ENCODE peak calls at places on chromosome 19, in five cellular contexts. K is PC-9, I is HCT116, C is fibroblast of lung, Y is PC-3. H is an unnamed sample.

GRCh38 chr19:8611890-8612806 is 1.6 kb upstream of the ADAMTS10 start:
- DNase-seq in I (no peak), C (peak), Y (peak), K (no peak), H (peak)

GRCh38 chr19:31149306-31149975 is 199.8 kb downstream of the TSHZ3 start:
- DNase-seq in C (no peak), K (no peak), I (no peak), Y (no peak), H (no peak)

GRCh38 chr19:27733551-27734266 is 1479.2 kb downstream of the UQCRFS1 start:
- DNase-seq in I (no peak), K (no peak), Y (no peak), C (no peak), H (no peak)

GRCh38 chr19:55319786-55320185 is 5.4 kb downstream of the TMEM150B start:
- DNase-seq in C (peak), K (no peak), I (no peak), Y (no peak), H (peak)

GRCh38 chr19:19040417-19040816 is 7.0 kb downstream of the ARMC6 start:
- DNase-seq in I (no peak), Y (peak), K (peak), C (peak), H (no peak)

GRCh38 chr19:18464646-18465045 is 26.7 kb upstream of the ISYNA1 start:
- DNase-seq in K (no peak), I (no peak), C (peak), Y (peak), H (no peak)

GRCh38 chr19:29260477-29261317 is 47.7 kb upstream of the UQCRFS1 start:
- DNase-seq in Y (no peak), K (no peak), I (peak), C (no peak), H (peak)

GRCh38 chr19:38228005-38228377 is 4.0 kb upstream of the DPF1 start:
- DNase-seq in C (no peak), I (no peak), K (no peak), Y (no peak), H (peak)

GRCh38 chr19:21321134-21321533 is 8.1 kb downstream of the ZNF708 start:
- DNase-seq in C (no peak), K (no peak), I (no peak), Y (no peak), H (no peak)

GRCh38 chr19:6738726-6739389 is 622 bp upstream of the TRIP10 start:
- DNase-seq in C (no peak), Y (no peak), I (no peak), K (no peak), H (peak)

GRCh38 chr19:15096223-15096622 is 11.0 kb upstream of the SYDE1 start:
- DNase-seq in Y (no peak), I (no peak), K (no peak), C (no peak), H (no peak)

GRCh38 chr19:55454787-55455243 is 6.6 kb downstream of the ISOC2 start:
- DNase-seq in I (no peak), C (peak), Y (peak), K (no peak), H (peak)

GRCh38 chr19:7500811-7501450 is 12.1 kb upstream of the PEX11G start:
- DNase-seq in C (no peak), K (peak), Y (peak), I (peak), H (peak)

GRCh38 chr19:6271721-6272410 is 7.9 kb downstream of the MLLT1 start:
- DNase-seq in C (peak), K (no peak), I (no peak), Y (peak), H (peak)

GRCh38 chr19:5850743-5851293 is 431 bp downstream of the FUT3 start:
- DNase-seq in Y (peak), C (peak), K (peak), I (no peak), H (no peak)

GRCh38 chr19:5460748-5461147 is 5.5 kb downstream of the ZNRF4 start:
- DNase-seq in I (no peak), Y (no peak), K (no peak), C (no peak), H (no peak)

GRCh38 chr19:4969772-4970531 is 1.0 kb downstream of the KDM4B start:
- DNase-seq in K (no peak), Y (peak), I (no peak), C (peak), H (peak)

GRCh38 chr19:18496167-18496979 is 25.5 kb downstream of the ELL start:
- DNase-seq in C (no peak), I (no peak), Y (peak), K (peak), H (no peak)

GRCh38 chr19:18636183-18636968 is 452 bp upstream of the KLHL26 start:
- DNase-seq in Y (peak), K (peak), C (peak), I (peak), H (peak)

GRCh38 chr19:39843919-39844793 is 2.0 kb downstream of the FBL start:
- DNase-seq in Y (peak), C (peak), I (no peak), K (no peak), H (peak)

GRCh38 chr19:19405919-19406877 is 723 bp downstream of the GATAD2A start:
- DNase-seq in C (peak), I (no peak), Y (peak), K (peak), H (peak)

GRCh38 chr19:35063940-35064818 is 22.7 kb downstream of the HPN start:
- DNase-seq in K (peak), C (peak), Y (peak), I (no peak), H (no peak)

GRCh38 chr19:48868196-48868886 is at the start of gene PLEKHA4:
- DNase-seq in K (no peak), C (peak), Y (no peak), I (no peak), H (no peak)

GRCh38 chr19:56071151-56071550 is 49.9 kb downstream of the ZNF787 start:
- DNase-seq in C (no peak), K (no peak), Y (peak), I (peak), H (peak)

GRCh38 chr19:38596057-38596981 is 21.4 kb downstream of the MAP4K1 start:
- DNase-seq in I (peak), C (no peak), Y (peak), K (peak), H (peak)

GRCh38 chr19:18153555-18154134 is 682 bp downstream of the PIK3R2 start:
- DNase-seq in C (no peak), I (no peak), K (no peak), Y (no peak), H (peak)

GRCh38 chr19:21483589-21484170 is 21.7 kb upstream of the ZNF429 start:
- DNase-seq in I (no peak), K (no peak), Y (no peak), C (peak), H (peak)

GRCh38 chr19:5778402-5778801 is 6.1 kb downstream of the PRR22 start:
- DNase-seq in I (no peak), C (no peak), Y (no peak), K (no peak), H (no peak)

GRCh38 chr19:10352764-10353671 is 13.6 kb upstream of the ICAM3 start:
- DNase-seq in K (no peak), I (no peak), Y (no peak), C (peak), H (peak)

GRCh38 chr19:4678881-4679379 is 8.8 kb upstream of the MYDGF start:
- DNase-seq in K (no peak), Y (peak), I (peak), C (peak), H (peak)

GRCh38 chr19:52227980-52228379 is 38.1 kb downstream of the PPP2R1A start:
- DNase-seq in K (no peak), C (no peak), Y (no peak), I (no peak), H (no peak)

GRCh38 chr19:48329167-48329891 is 4.0 kb downstream of the EMP3 start:
- DNase-seq in K (no peak), I (no peak), Y (peak), C (peak), H (peak)

GRCh38 chr19:35211545-35212230 is 16.9 kb downstream of the FAM187B start:
- DNase-seq in Y (no peak), C (no peak), I (no peak), K (no peak), H (no peak)

GRCh38 chr19:41923045-41923788 is 5.0 kb downstream of the ERFL start:
- DNase-seq in K (no peak), I (no peak), C (no peak), Y (no peak), H (no peak)

GRCh38 chr19:41920878-41921277 is 7.4 kb downstream of the ERFL start:
- DNase-seq in C (no peak), K (no peak), Y (no peak), I (no peak), H (no peak)

GRCh38 chr19:41921280-41922219 is 6.7 kb downstream of the ERFL start:
- DNase-seq in Y (no peak), I (no peak), K (no peak), C (no peak), H (no peak)

GRCh38 chr19:41922220-41922576 is 6.1 kb downstream of the ERFL start:
- DNase-seq in K (no peak), C (no peak), I (no peak), Y (no peak), H (no peak)

GRCh38 chr19:41922585-41922984 is 5.7 kb downstream of the ERFL start:
- DNase-seq in I (no peak), Y (no peak), C (no peak), K (no peak), H (no peak)
- TF ChIP-seq EZH2 in I (no peak), Y (no peak), C (no peak), K (no peak), H (no peak)

DNA sequence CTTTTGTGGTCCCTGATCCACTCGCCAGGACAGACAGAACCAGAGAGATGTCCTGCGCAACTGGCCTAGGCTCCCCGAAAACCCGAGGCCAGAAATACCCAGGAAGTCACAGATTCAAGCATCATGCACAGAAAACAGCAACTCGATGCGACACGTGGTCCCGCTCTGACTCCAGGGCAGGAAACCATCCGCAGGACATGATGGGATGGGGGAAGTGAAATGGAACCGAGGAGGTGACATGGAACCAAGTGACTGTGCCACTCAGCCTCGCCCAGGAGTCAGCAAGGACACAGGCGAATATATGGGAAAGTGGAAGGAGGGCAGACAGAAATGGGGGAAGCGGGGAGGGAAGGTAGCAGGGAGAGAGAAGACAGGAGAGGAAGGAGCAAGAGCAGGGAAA is 1.1 kb downstream of the ZSCAN18 start:
- DNase-seq in Y (no peak), K (no peak), C (no peak), I (no peak), H (peak)
- H3K4me2 ChIP-seq in Y (no peak), K (peak), C (peak), I (no peak), H (peak)

GRCh38 chr19:44752816-44753618 is 4.5 kb downstream of the BCL3 start:
- DNase-seq in K (peak), I (no peak), Y (peak), C (peak), H (peak)
- TF ChIP-seq EZH2 in K (no peak), I (no peak), Y (no peak), C (no peak), H (no peak)

GRCh38 chr19:50357178-50358100 is 8.0 kb downstream of the NAPSA start:
- DNase-seq in Y (peak), C (peak), K (peak), I (no peak), H (peak)

GRCh38 chr19:50358483-50359431 is 6.7 kb downstream of the NAPSA start:
- DNase-seq in Y (peak), I (no peak), C (peak), K (no peak), H (no peak)

GRCh38 chr19:50352242-50352641 is 13.2 kb downstream of the NAPSA start:
- DNase-seq in I (no peak), Y (no peak), K (no peak), C (no peak), H (no peak)

GRCh38 chr19:50359432-50359818 is 6.0 kb downstream of the NAPSA start:
- DNase-seq in I (no peak), C (no peak), K (no peak), Y (no peak), H (no peak)

DNA sequence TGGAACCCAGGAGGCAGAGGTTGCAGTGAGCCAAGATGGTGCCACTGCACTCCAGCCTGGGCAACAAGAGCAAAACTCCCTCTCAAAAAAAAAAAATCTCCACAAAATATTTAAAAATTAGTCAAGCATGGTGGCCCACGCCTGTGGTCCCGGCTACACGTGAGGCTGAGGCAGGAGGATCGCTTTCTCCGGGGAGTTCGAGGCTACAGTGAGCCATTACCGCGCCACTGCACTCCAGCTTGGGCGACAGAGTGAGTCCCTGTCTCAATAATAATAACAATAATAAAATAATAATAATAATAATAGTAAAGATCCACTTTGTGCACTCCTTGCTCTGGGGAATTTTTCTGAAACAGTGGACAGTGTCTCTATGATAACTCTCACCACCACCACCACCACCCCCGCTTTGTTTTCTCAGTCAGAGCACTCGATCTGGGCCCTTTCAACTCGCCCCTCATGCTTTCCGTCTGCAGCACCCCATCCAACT is 8.7 kb downstream of the NAPSA start:
- DNase-seq in I (no peak), K (no peak), Y (no peak), C (no peak), H (no peak)
- H3K4me2 ChIP-seq in I (no peak), K (peak), Y (peak), C (peak), H (no peak)

DNA sequence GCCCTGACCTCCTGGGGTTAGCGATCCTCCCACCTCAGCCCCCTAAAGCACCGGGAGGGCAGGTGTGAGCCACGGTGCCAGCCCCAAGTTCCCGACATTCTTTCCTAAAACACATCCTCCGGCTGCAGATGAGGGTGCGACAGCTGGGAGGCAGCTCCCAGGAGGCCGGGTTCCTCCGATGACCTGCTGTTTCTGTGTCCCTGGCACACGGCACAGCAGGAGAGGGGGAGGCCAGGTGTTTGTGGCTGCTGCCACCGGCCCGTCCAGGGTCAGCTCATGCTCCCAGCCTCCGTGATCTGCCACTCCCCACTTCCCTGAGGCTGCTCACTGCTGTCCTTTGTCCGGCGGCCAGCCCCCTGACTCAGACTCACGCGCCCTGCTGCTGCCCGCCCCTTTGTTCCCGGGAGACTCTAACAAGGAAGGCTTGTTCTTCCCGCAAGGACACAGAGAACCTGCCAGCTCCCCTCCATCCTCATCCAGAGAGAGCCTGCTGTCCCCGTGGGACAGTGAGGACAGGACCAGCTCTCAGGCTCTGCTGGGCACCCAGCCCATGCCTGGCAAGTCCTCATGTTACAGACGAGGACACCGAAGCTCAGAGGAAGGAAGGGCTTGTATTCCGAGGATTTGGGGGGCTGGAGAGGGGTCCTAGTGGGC is 10.6 kb upstream of the MADCAM1 start:
- DNase-seq in K (peak), Y (no peak), C (no peak), I (no peak), H (no peak)
- TF ChIP-seq EZH2 in K (no peak), Y (no peak), C (no peak), I (no peak), H (no peak)

DNA sequence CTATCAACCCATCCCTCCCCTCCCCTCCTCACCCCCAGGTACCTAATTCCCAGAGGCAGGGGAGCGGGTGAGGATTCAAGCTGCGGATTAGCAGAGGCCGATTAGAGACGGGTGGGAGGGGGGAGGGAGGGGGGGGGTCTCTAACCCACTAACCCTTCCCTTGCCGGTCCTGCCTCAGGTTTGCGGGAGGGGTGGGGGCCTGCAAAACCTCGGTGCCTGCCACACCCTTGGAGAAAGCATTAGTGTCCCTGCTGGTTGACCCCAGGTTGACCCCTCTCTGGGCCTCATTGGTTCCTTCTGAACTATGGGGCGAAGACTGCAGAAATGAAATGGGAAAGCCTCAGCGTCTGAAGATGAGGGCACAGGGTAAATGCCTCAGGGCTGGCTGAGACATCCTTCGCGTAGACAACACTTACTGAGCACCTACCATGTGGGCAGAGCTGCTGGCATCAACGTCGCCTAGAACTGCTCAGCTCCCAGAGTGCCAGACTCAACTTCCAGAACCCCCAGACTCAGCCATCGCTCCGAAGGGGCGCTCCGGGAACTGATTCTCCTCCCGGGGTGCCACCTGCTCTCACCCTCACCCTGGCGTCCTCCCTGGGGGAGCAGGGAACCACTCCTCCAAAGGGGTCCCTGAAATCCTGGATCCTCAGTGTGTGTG is 8.5 kb upstream of the NFIC start:
- DNase-seq in K (no peak), Y (no peak), I (no peak), C (no peak), H (peak)
- H3K4me2 ChIP-seq in K (no peak), Y (peak), I (peak), C (no peak), H (no peak)

GRCh38 chr19:42176649-42176989 is 40.9 kb downstream of the DEDD2 start:
- DNase-seq in C (no peak), K (no peak), I (no peak), Y (no peak), H (peak)

GRCh38 chr19:42177686-42178019 is 39.8 kb downstream of the DEDD2 start:
- DNase-seq in C (no peak), Y (no peak), I (no peak), K (no peak), H (no peak)

GRCh38 chr19:42175335-42175734 is 42.1 kb downstream of the DEDD2 start:
- DNase-seq in I (no peak), C (no peak), Y (no peak), K (no peak), H (no peak)

GRCh38 chr19:42176990-42177685 is 40.3 kb downstream of the DEDD2 start:
- DNase-seq in C (peak), I (peak), K (peak), Y (peak), H (peak)

GRCh38 chr19:42175952-42176648 is 41.4 kb downstream of the DEDD2 start:
- DNase-seq in K (no peak), Y (peak), C (peak), I (no peak), H (peak)
- TF ChIP-seq EZH2 in K (peak), Y (no peak), C (peak), I (no peak), H (peak)

GRCh38 chr19:46944918-46945628 is 74.6 kb upstream of the NPAS1 start:
- DNase-seq in K (no peak), I (no peak), C (peak), Y (no peak), H (peak)

GRCh38 chr19:46944123-46944718 is 75.4 kb upstream of the NPAS1 start:
- DNase-seq in I (no peak), C (no peak), Y (no peak), K (no peak), H (no peak)

GRCh38 chr19:46946090-46946489 is 73.5 kb upstream of the NPAS1 start:
- DNase-seq in C (no peak), I (no peak), Y (no peak), K (no peak), H (no peak)

GRCh38 chr19:46946611-46947238 is 72.9 kb upstream of the NPAS1 start:
- DNase-seq in K (no peak), C (no peak), Y (no peak), I (no peak), H (no peak)

GRCh38 chr19:46945668-46946067 is 74.0 kb upstream of the NPAS1 start:
- DNase-seq in I (no peak), Y (no peak), K (no peak), C (peak), H (no peak)
- H3K4me2 ChIP-seq in I (no peak), Y (no peak), K (peak), C (peak), H (no peak)

DNA sequence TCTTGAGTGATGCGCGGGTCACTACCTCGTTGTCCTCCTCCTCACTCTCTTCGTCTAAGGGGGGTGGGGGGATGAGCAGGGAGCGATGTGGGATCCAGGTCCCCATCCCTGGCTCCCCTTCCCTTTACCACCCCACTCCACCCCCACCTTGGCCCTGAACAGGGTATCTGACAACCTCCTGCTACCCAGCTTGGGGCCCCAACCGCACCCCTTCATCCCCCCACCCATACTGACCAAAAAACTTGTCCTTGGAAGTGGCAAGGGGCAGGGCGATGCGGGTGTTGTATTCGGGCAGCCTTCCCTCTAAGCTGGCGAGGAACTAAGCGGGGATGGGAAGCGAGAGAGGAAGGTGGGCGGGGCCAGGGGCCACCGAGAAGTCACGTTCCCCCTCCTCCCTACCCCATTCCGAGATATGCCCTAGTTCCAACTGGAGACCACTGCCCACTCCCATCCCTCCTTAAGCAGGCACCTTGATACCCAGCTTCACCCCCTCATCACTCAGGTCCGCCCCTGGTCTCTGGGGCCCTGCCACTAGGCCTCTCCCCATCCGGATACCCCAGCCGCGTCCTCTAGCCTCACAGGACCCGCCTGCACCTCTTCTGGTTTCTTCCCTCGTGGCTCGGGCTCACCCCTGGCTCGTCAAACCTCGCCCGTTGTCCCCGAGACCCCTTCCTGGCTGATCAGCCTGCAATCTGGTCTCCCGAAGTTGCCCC is 1.9 kb upstream of the RGL3 start:
- DNase-seq in C (no peak), Y (no peak), K (no peak), I (no peak), H (peak)
- TF ChIP-seq EZH2 in C (no peak), Y (no peak), K (no peak), I (no peak), H (no peak)